ENCODE peak calls at places on chromosomes 2 and 18, in eight cellular contexts. J is A549, N is IMR-90, M is PC-3, W is psoas muscle, A is tibial nerve, D is astrocyte, C is hepatocyte. I is an unnamed sample.

GRCh38 chr18:8657050-8657820 is 48.0 kb downstream of the RAB12 start:
- DNase-seq in A (no peak), J (no peak), D (no peak), C (no peak), N (no peak), W (no peak), M (no peak), I (peak; percentile 42)

GRCh38 chr18:8773980-8774379 is 68.6 kb downstream of the MTCL1 start:
- DNase-seq in C (no peak), N (no peak), D (peak; percentile 59), M (no peak), W (no peak), A (no peak), J (no peak), I (no peak)

GRCh38 chr2:12504443-12504842 is 212.3 kb upstream of the TRIB2 start:
- DNase-seq in W (no peak), A (no peak), N (peak; percentile 57), D (peak; percentile 54), J (no peak), M (peak; percentile 66), C (no peak), I (no peak)

GRCh38 chr2:41729800-41730364 is 317.9 kb upstream of the PKDCC start:
- DNase-seq in D (no peak), C (no peak), A (no peak), W (no peak), M (no peak), N (no peak), J (no peak), I (no peak)

GRCh38 chr2:30239308-30240161 is 8.2 kb downstream of the LBH start:
- DNase-seq in W (peak; percentile 76), C (peak; percentile 72), N (peak; percentile 67), A (peak; percentile 78), J (peak; percentile 89), D (no peak), M (peak; percentile 69), I (peak; percentile 63)

GRCh38 chr2:203786912-203787311 is 80.5 kb downstream of the CD28 start:
- DNase-seq in W (no peak), A (peak; percentile 30), N (peak; percentile 52), C (no peak), J (no peak), M (no peak), D (no peak), I (no peak)

GRCh38 chr2:101775636-101776035 is 78.1 kb downstream of the MAP4K4 start:
- DNase-seq in M (no peak), J (no peak), D (no peak), C (no peak), A (no peak), N (no peak), W (no peak), I (no peak)

GRCh38 chr18:3214855-3215637 is 4.7 kb downstream of the MYOM1 start:
- DNase-seq in J (no peak), M (no peak), W (no peak), D (no peak), N (no peak), A (no peak), C (no peak), I (no peak)

GRCh38 chr2:10549621-10550020 is 101.5 kb upstream of the ODC1 start:
- DNase-seq in A (no peak), M (no peak), C (no peak), D (no peak), W (no peak), J (no peak), N (no peak), I (no peak)

GRCh38 chr18:62372156-62372555 is 47.0 kb downstream of the TNFRSF11A start:
- DNase-seq in N (no peak), A (no peak), C (no peak), W (no peak), M (no peak), J (no peak), D (no peak), I (no peak)

GRCh38 chr18:26227051-26227672 is 917 bp downstream of the TAF4B start:
- DNase-seq in W (no peak), N (no peak), M (peak; percentile 21), J (no peak), A (no peak), C (peak; percentile 7), D (no peak), I (peak; percentile 14)

GRCh38 chr2:189393440-189394111 is 47.7 kb upstream of the WDR75 start:
- DNase-seq in C (peak; percentile 33), N (peak; percentile 99), A (no peak), W (no peak), D (peak; percentile 98), J (no peak), M (peak; percentile 94), I (no peak)

GRCh38 chr2:122218596-122218995 is 463.1 kb downstream of the TSN start:
- DNase-seq in C (no peak), N (no peak), D (no peak), A (no peak), W (no peak), M (no peak), J (no peak), I (no peak)

GRCh38 chr18:11859903-11860407 is 8.7 kb downstream of the CHMP1B start:
- DNase-seq in N (peak; percentile 90), A (no peak), W (no peak), D (peak; percentile 85), M (peak; percentile 98), C (peak; percentile 63), J (peak; percentile 67), I (no peak)

GRCh38 chr2:139142252-139142651 is 362.1 kb upstream of the NXPH2 start:
- DNase-seq in C (peak; percentile 57), W (no peak), J (no peak), D (peak; percentile 9), M (peak; percentile 71), A (no peak), N (peak; percentile 1), I (peak; percentile 72)

DNA sequence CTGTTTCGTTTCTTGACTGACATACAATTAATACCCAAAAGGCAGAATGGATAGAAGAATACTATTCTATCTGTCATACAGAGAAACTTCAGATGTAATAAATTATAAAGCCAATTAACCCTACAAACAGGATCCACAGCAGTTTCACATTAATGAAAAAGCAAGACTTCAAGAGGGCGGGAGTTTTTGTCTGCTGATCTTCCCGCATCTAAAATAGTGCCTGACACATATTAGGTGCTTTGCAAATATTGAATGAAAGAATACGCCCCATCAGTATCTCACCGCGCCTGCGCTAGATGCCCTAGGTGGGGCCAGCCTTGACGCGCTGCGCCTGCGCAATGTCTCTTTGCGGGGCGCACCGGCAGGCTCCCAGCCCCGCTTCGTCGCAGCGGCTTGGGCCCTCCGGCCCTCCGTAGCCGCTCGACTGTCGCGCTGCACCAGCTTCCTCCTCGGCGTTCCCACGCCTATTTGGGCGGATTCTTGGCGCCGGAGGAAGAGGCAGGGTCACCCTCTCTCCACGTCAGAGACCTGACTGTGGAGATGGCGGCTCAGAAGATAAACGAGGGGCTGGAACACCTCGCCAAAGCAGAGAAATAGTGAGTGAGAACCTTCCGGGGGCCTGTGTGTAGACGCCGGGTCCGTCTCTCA is at the start of gene NAPG:
- DNase-seq in N (peak; percentile 92), M (peak; percentile 93), D (peak; percentile 90), A (peak; percentile 70), J (peak; percentile 83), C (peak; percentile 96), W (peak; percentile 93), I (peak; percentile 97)
- H3K27ac ChIP-seq in N (peak within 1 kb of the TSS; percentile 77), M (peak within 1 kb of the TSS; percentile 37), D (peak within 1 kb of the TSS; percentile 87), A (peak within 1 kb of the TSS; percentile 95), J (peak within 1 kb of the TSS; percentile 93), C (peak within 1 kb of the TSS; percentile 91), W (peak within 1 kb of the TSS; percentile 94), I (peak within 1 kb of the TSS; percentile 99)

DNA sequence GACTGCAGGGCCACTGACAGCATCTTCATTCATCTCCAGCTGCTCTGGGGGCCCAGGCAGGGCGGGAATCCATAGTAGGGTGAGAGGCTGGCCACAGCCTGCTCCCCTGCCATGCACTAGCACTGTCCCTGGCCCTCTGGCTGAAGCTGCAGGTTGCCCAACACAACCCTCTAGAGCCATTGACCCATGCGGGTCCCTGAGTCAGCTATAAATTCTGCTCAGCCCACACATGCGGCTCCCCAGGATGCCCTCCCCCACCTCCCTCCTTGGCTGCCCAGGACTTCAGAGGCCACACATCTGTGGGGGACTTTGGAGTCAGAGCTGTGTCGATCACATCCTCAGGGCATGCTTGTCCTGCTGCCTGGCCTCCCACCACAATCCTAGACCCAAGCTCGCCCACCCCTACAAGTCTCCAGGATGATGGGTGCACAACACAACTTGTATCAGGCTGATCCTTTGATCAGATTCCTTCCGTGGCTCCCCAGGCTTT is 97.0 kb downstream of the TFCP2L1 start:
- DNase-seq in W (no peak), A (no peak), J (no peak), C (no peak), D (no peak), N (no peak), M (no peak), I (no peak)
- H3K4me1 ChIP-seq in W (no peaks in the 10 kb centered on the region), A (no peaks in the 10 kb centered on the region), J (no peaks in the 10 kb centered on the region), C (no peaks in the 10 kb centered on the region), D (no peaks in the 10 kb centered on the region), N (no peaks in the 10 kb centered on the region), M (peaks cover 16% of the 10 kb centered on the region), I (no peaks in the 10 kb centered on the region)

GRCh38 chr2:8125741-8126691 is 555.8 kb upstream of the ID2 start:
- DNase-seq in D (no peak), W (no peak), N (peak; percentile 21), A (no peak), M (no peak), J (no peak), C (peak; percentile 66), I (peak; percentile 90)
- TF ChIP-seq CTCF in D (no peak), W (no peak), N (no peak), A (no peak), M (no peak), J (no peak), C (no peak), I (no peak)

GRCh38 chr2:97355887-97356286 is 233.8 kb downstream of the ANKRD36B start:
- DNase-seq in M (peak; percentile 14), C (no peak), D (no peak), W (no peak), J (no peak), N (no peak), A (no peak), I (no peak)
- H3K27ac ChIP-seq in M (no peak overlapping the region), C (no peak overlapping the region), D (no peak overlapping the region), W (no peak overlapping the region), J (no peak overlapping the region), N (no peak overlapping the region), A (no peak overlapping the region), I (no peak overlapping the region)

DNA sequence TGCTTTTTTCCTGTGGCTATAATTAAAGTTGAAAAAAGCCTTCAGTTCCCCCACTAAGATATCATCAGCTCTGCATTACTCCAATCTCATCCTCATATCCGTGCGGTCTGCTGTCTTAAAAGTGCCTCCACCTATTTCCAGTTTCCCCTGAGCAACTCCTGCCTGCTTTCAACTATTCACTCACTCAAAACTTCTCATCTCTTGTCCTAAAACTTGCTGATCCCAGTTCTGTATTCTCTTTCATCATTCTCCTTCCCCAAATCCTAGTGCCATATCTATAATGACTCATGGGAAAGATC is 20.0 kb downstream of the ACVR1 start:
- DNase-seq in N (no peak), W (no peak), A (no peak), M (no peak), D (no peak), C (no peak), J (no peak), I (no peak)
- H3K4me1 ChIP-seq in N (peaks cover 7% of the 10 kb centered on the region), W (peaks cover 27% of the 10 kb centered on the region), A (no peaks in the 10 kb centered on the region), M (peaks cover 42% of the 10 kb centered on the region), D (peaks cover 25% of the 10 kb centered on the region), C (no peaks in the 10 kb centered on the region), J (peaks cover 43% of the 10 kb centered on the region), I (no peaks in the 10 kb centered on the region)

GRCh38 chr2:48007699-48008268 is 101.5 kb upstream of the FBXO11 start:
- DNase-seq in J (no peak), N (no peak), W (no peak), A (no peak), D (no peak), M (no peak), C (no peak), I (no peak)
- TF ChIP-seq CTCF in J (no peak), N (no peak), W (no peak), A (no peak), D (no peak), M (no peak), C (no peak), I (no peak)

I was measured in cardiac muscle cell.